ENCODE peak calls at places on chromosome 3, in nine cellular contexts. H, K, J, S, B, O, L, U and X are unnamed samples.

GRCh38 chr3:84223512-84223911 is 735.3 kb upstream of the CADM2 start:
- DNase-seq in S (no peak), L (no peak), O (no peak), B (no peak), J (no peak), K (no peak), H (no peak), U (no peak), X (peak; percentile 2)

GRCh38 chr3:152100491-152101086 is 168.1 kb upstream of the MBNL1 start:
- DNase-seq in B (no peak), L (no peak), O (no peak), K (no peak), J (no peak), H (no peak), S (no peak), U (no peak), X (no peak)

GRCh38 chr3:29695201-29695904 is 414.5 kb downstream of the RBMS3 start:
- DNase-seq in O (no peak), L (no peak), B (peak; percentile 75), K (no peak), S (peak; percentile 91), U (no peak), H (peak; percentile 61), J (peak; percentile 75), X (no peak)

GRCh38 chr3:10322355-10322715 is 1.4 kb upstream of the SEC13 start:
- DNase-seq in H (no peak), U (no peak), S (no peak), L (no peak), B (no peak), J (peak; percentile 34), O (peak; percentile 31), K (no peak), X (no peak)

GRCh38 chr3:18847583-18848197 is 300.6 kb upstream of the KCNH8 start:
- DNase-seq in K (no peak), L (no peak), U (no peak), H (no peak), J (peak; percentile 0), O (no peak), S (no peak), B (no peak), X (no peak)

GRCh38 chr3:107251819-107252218 is 125.4 kb upstream of the CCDC54 start:
- DNase-seq in O (no peak), H (no peak), U (no peak), S (no peak), B (no peak), J (no peak), K (no peak), L (no peak), X (no peak)

GRCh38 chr3:77147836-77148578 is 108.1 kb downstream of the ROBO2 start:
- DNase-seq in L (no peak), H (no peak), O (no peak), U (peak; percentile 27), J (peak; percentile 5), S (no peak), K (no peak), B (no peak), X (no peak)

GRCh38 chr3:134449277-134449676 is 36.5 kb downstream of the ANAPC13 start:
- DNase-seq in O (no peak), H (peak; percentile 39), U (peak; percentile 26), B (no peak), J (peak; percentile 63), L (no peak), K (no peak), S (no peak), X (no peak)

GRCh38 chr3:62525276-62525675 is 151.9 kb upstream of the FEZF2 start:
- DNase-seq in B (no peak), S (peak; percentile 15), H (no peak), O (no peak), L (no peak), J (no peak), U (no peak), K (no peak), X (no peak)

GRCh38 chr3:71987089-71987735 is 202.3 kb upstream of the PROK2 start:
- DNase-seq in U (no peak), K (no peak), S (no peak), J (peak; percentile 47), O (no peak), B (no peak), H (no peak), L (no peak), X (no peak)

GRCh38 chr3:14905055-14905657 is 42.2 kb upstream of the NR2C2 start:
- DNase-seq in L (no peak), S (no peak), K (no peak), B (no peak), O (no peak), J (no peak), U (no peak), H (no peak), X (no peak)

GRCh38 chr3:58271901-58272501 is 34.0 kb upstream of the RPP14 start:
- DNase-seq in S (peak; percentile 69), L (peak; percentile 30), H (no peak), O (no peak), K (no peak), U (no peak), B (peak; percentile 74), J (peak; percentile 84), X (peak; percentile 76)

GRCh38 chr3:114454592-114455251 is 160.9 kb downstream of the TIGIT start:
- DNase-seq in K (no peak), L (no peak), H (no peak), U (peak; percentile 60), S (no peak), B (no peak), J (peak; percentile 52), O (no peak), X (no peak)

GRCh38 chr3:53134631-53135232 is 4.5 kb upstream of the RFT1 start:
- DNase-seq in O (peak; percentile 72), J (peak; percentile 84), H (peak; percentile 35), S (peak; percentile 43), B (no peak), U (peak; percentile 3), K (peak; percentile 59), L (no peak), X (peak; percentile 47)

GRCh38 chr3:50226888-50227389 is 9.1 kb upstream of the GNAI2 start:
- DNase-seq in U (peak; percentile 25), O (peak; percentile 57), H (no peak), B (no peak), S (no peak), J (peak; percentile 43), K (no peak), L (no peak), X (no peak)

GRCh38 chr3:56219894-56220805 is 248.1 kb downstream of the ERC2 start:
- DNase-seq in J (no peak), H (no peak), B (no peak), K (no peak), S (no peak), L (no peak), U (no peak), O (no peak), X (no peak)

GRCh38 chr3:187319699-187320302 is 28.3 kb upstream of the MASP1 start:
- DNase-seq in S (no peak), J (peak; percentile 65), O (peak; percentile 69), H (peak; percentile 68), B (peak; percentile 42), U (peak; percentile 27), K (peak; percentile 51), L (peak; percentile 73), X (peak; percentile 76)

GRCh38 chr3:70333080-70333479 is 20.6 kb upstream of the MDFIC2 start:
- DNase-seq in L (no peak), S (no peak), B (no peak), U (no peak), H (no peak), J (no peak), K (no peak), O (no peak), X (no peak)

GRCh38 chr3:195113074-195113473 is 157.9 kb downstream of the XXYLT1 start:
- DNase-seq in L (no peak), K (no peak), B (no peak), H (peak; percentile 63), U (no peak), O (no peak), J (no peak), S (no peak), X (no peak)

GRCh38 chr3:189167027-189167766 is 4.6 kb upstream of the TPRG1 start:
- DNase-seq in L (no peak), S (no peak), K (no peak), O (no peak), J (no peak), H (no peak), U (no peak), B (no peak), X (no peak)

GRCh38 chr3:47578119-47578630 is 490 bp downstream of the CSPG5 start:
- DNase-seq in U (no peak), L (no peak), H (peak; percentile 16), B (no peak), J (peak; percentile 29), S (no peak), O (peak; percentile 57), K (peak; percentile 17), X (no peak)

GRCh38 chr3:183254816-183255730 is 2.0 kb downstream of the B3GNT5 start:
- DNase-seq in K (no peak), J (peak; percentile 72), U (peak; percentile 49), S (no peak), L (no peak), B (no peak), O (no peak), H (no peak), X (no peak)

GRCh38 chr3:135412475-135412874 is 553.1 kb upstream of the PPP2R3A start:
- DNase-seq in B (no peak), L (no peak), S (no peak), J (no peak), O (no peak), U (peak; percentile 14), H (no peak), K (no peak), X (no peak)

GRCh38 chr3:8348076-8348475 is 153.5 kb upstream of the LMCD1 start:
- DNase-seq in O (no peak), L (no peak), B (no peak), K (no peak), U (no peak), S (no peak), J (no peak), H (no peak), X (no peak)

GRCh38 chr3:12135029-12135634 is 23.6 kb downstream of the TIMP4 start:
- DNase-seq in O (peak; percentile 71), J (peak; percentile 80), H (peak; percentile 66), L (no peak), K (peak; percentile 45), B (no peak), S (peak; percentile 24), U (no peak), X (peak; percentile 39)

GRCh38 chr3:13137808-13138565 is 64.8 kb upstream of the IQSEC1 start:
- DNase-seq in L (no peak), J (no peak), O (no peak), K (no peak), B (no peak), H (no peak), U (no peak), S (no peak), X (no peak)

GRCh38 chr3:30770387-30770786 is 124.1 kb downstream of the GADL1 start:
- DNase-seq in J (peak; percentile 57), B (peak; percentile 74), O (no peak), S (peak; percentile 31), H (peak; percentile 25), U (no peak), K (no peak), L (no peak), X (peak; percentile 99)

GRCh38 chr3:45890405-45890804 is 4.1 kb downstream of the CCR9 start:
- DNase-seq in S (no peak), O (no peak), B (no peak), J (peak; percentile 17), L (no peak), U (no peak), H (no peak), K (no peak), X (no peak)

GRCh38 chr3:28745436-28745835 is 396.8 kb upstream of the AZI2 start:
- DNase-seq in H (no peak), S (no peak), J (peak; percentile 63), U (no peak), L (no peak), O (no peak), K (no peak), B (no peak), X (no peak)

GRCh38 chr3:5007873-5008272 is 28.6 kb downstream of the BHLHE40 start:
- DNase-seq in U (no peak), H (no peak), S (no peak), B (no peak), K (no peak), O (no peak), J (no peak), L (no peak), X (no peak)

GRCh38 chr3:52245322-52246263 is at the start of gene PPM1M:
- DNase-seq in H (peak; percentile 55), L (no peak), U (no peak), S (no peak), B (no peak), J (peak; percentile 64), K (no peak), O (peak; percentile 69), X (peak; percentile 45)